ENCODE peak calls at places on chromosomes 5 and 9, in nine cellular contexts. One of them, this sample, is unnamed.
A peak's percentile ranks its signal among the peaks of the same experiment; 100 is the strongest.

GRCh38 chr9:81595887-81596558 is 93.3 kb downstream of the TLE1 start:
- DNase-seq in lower leg skin: no peak
- DNase-seq in choroid plexus epithelial cell: peak; percentile 43
- DNase-seq in cardiac muscle cell: no peak
- DNase-seq in WERI-Rb-1: peak; percentile 44
- DNase-seq in GM23248: no peak
- DNase-seq in upper lobe of right lung: no peak
- DNase-seq in aorta: no peak
- DNase-seq in fibroblast of the aortic adventitia: no peak
- DNase-seq in this sample: no peak

GRCh38 chr5:5575461-5575860 is 153.0 kb downstream of the ICE1 start:
- DNase-seq in lower leg skin: no peak
- DNase-seq in choroid plexus epithelial cell: no peak
- DNase-seq in cardiac muscle cell: no peak
- DNase-seq in WERI-Rb-1: no peak
- DNase-seq in GM23248: no peak
- DNase-seq in upper lobe of right lung: no peak
- DNase-seq in aorta: no peak
- DNase-seq in fibroblast of the aortic adventitia: no peak
- DNase-seq in this sample: no peak

GRCh38 chr9:73050062-73050814 is 97.4 kb upstream of the ALDH1A1 start:
- DNase-seq in lower leg skin: no peak
- DNase-seq in choroid plexus epithelial cell: peak; percentile 56
- DNase-seq in cardiac muscle cell: peak; percentile 45
- DNase-seq in WERI-Rb-1: no peak
- DNase-seq in GM23248: peak; percentile 49
- DNase-seq in upper lobe of right lung: no peak
- DNase-seq in aorta: no peak
- DNase-seq in fibroblast of the aortic adventitia: peak; percentile 50
- DNase-seq in this sample: no peak

GRCh38 chr5:144697847-144698262 is 527.2 kb downstream of the KCTD16 start:
- DNase-seq in lower leg skin: no peak
- DNase-seq in choroid plexus epithelial cell: peak; percentile 69
- DNase-seq in cardiac muscle cell: peak; percentile 14
- DNase-seq in WERI-Rb-1: no peak
- DNase-seq in GM23248: peak; percentile 97
- DNase-seq in upper lobe of right lung: no peak
- DNase-seq in aorta: no peak
- DNase-seq in fibroblast of the aortic adventitia: peak; percentile 96
- DNase-seq in this sample: no peak

GRCh38 chr5:80754900-80755299 is 100.1 kb upstream of the DHFR start:
- DNase-seq in lower leg skin: no peak
- DNase-seq in choroid plexus epithelial cell: peak; percentile 55
- DNase-seq in cardiac muscle cell: no peak
- DNase-seq in WERI-Rb-1: peak; percentile 14
- DNase-seq in GM23248: peak; percentile 24
- DNase-seq in upper lobe of right lung: no peak
- DNase-seq in aorta: no peak
- DNase-seq in fibroblast of the aortic adventitia: no peak
- DNase-seq in this sample: no peak

GRCh38 chr9:20409321-20410092 is 212.8 kb downstream of the MLLT3 start:
- DNase-seq in lower leg skin: no peak
- DNase-seq in choroid plexus epithelial cell: no peak
- DNase-seq in cardiac muscle cell: no peak
- DNase-seq in WERI-Rb-1: no peak
- DNase-seq in GM23248: no peak
- DNase-seq in upper lobe of right lung: no peak
- DNase-seq in aorta: no peak
- DNase-seq in fibroblast of the aortic adventitia: no peak
- DNase-seq in this sample: no peak

GRCh38 chr9:82132024-82132423 is 143.5 kb downstream of the SPATA31D1 start:
- DNase-seq in lower leg skin: no peak
- DNase-seq in choroid plexus epithelial cell: no peak
- DNase-seq in cardiac muscle cell: no peak
- DNase-seq in WERI-Rb-1: no peak
- DNase-seq in GM23248: no peak
- DNase-seq in upper lobe of right lung: no peak
- DNase-seq in aorta: no peak
- DNase-seq in fibroblast of the aortic adventitia: peak; percentile 52
- DNase-seq in this sample: no peak

GRCh38 chr5:58411372-58411771 is 48.5 kb downstream of the PLK2 start:
- DNase-seq in lower leg skin: no peak
- DNase-seq in choroid plexus epithelial cell: no peak
- DNase-seq in cardiac muscle cell: no peak
- DNase-seq in WERI-Rb-1: no peak
- DNase-seq in GM23248: peak; percentile 4
- DNase-seq in upper lobe of right lung: no peak
- DNase-seq in aorta: no peak
- DNase-seq in fibroblast of the aortic adventitia: no peak
- DNase-seq in this sample: no peak

GRCh38 chr9:28264368-28264767 is 691.1 kb upstream of the C9orf72 start:
- DNase-seq in lower leg skin: no peak
- DNase-seq in choroid plexus epithelial cell: peak; percentile 52
- DNase-seq in cardiac muscle cell: peak; percentile 33
- DNase-seq in WERI-Rb-1: no peak
- DNase-seq in GM23248: peak; percentile 66
- DNase-seq in upper lobe of right lung: no peak
- DNase-seq in aorta: no peak
- DNase-seq in fibroblast of the aortic adventitia: peak; percentile 2
- DNase-seq in this sample: no peak

GRCh38 chr9:92136184-92136858 is 21.1 kb upstream of the SPTLC1 start:
- DNase-seq in lower leg skin: no peak
- DNase-seq in choroid plexus epithelial cell: no peak
- DNase-seq in cardiac muscle cell: no peak
- DNase-seq in WERI-Rb-1: no peak
- DNase-seq in GM23248: no peak
- DNase-seq in upper lobe of right lung: no peak
- DNase-seq in aorta: no peak
- DNase-seq in fibroblast of the aortic adventitia: no peak
- DNase-seq in this sample: no peak

GRCh38 chr5:141039061-141039460 is 12.1 kb upstream of the PCDHB1 start:
- DNase-seq in lower leg skin: no peak
- DNase-seq in choroid plexus epithelial cell: no peak
- DNase-seq in cardiac muscle cell: no peak
- DNase-seq in WERI-Rb-1: no peak
- DNase-seq in GM23248: no peak
- DNase-seq in upper lobe of right lung: no peak
- DNase-seq in aorta: no peak
- DNase-seq in fibroblast of the aortic adventitia: no peak
- DNase-seq in this sample: no peak

GRCh38 chr5:157941616-157942015 is 82.7 kb upstream of the CLINT1 start:
- DNase-seq in lower leg skin: no peak
- DNase-seq in choroid plexus epithelial cell: no peak
- DNase-seq in cardiac muscle cell: no peak
- DNase-seq in WERI-Rb-1: no peak
- DNase-seq in GM23248: no peak
- DNase-seq in upper lobe of right lung: no peak
- DNase-seq in aorta: no peak
- DNase-seq in fibroblast of the aortic adventitia: no peak
- DNase-seq in this sample: no peak

GRCh38 chr5:95747041-95747679 is 16.0 kb downstream of the RHOBTB3 start:
- DNase-seq in lower leg skin: no peak
- DNase-seq in choroid plexus epithelial cell: no peak
- DNase-seq in cardiac muscle cell: no peak
- DNase-seq in WERI-Rb-1: no peak
- DNase-seq in GM23248: peak; percentile 30
- DNase-seq in upper lobe of right lung: no peak
- DNase-seq in aorta: no peak
- DNase-seq in fibroblast of the aortic adventitia: no peak
- DNase-seq in this sample: no peak

GRCh38 chr9:16207161-16207560 is 654.3 kb downstream of the CCDC171 start:
- DNase-seq in lower leg skin: no peak
- DNase-seq in choroid plexus epithelial cell: peak; percentile 70
- DNase-seq in cardiac muscle cell: peak; percentile 74
- DNase-seq in WERI-Rb-1: no peak
- DNase-seq in GM23248: peak; percentile 49
- DNase-seq in upper lobe of right lung: no peak
- DNase-seq in aorta: no peak
- DNase-seq in fibroblast of the aortic adventitia: peak; percentile 67
- DNase-seq in this sample: no peak

GRCh38 chr9:116450378-116451139 is 236.5 kb upstream of the TRIM32 start:
- DNase-seq in lower leg skin: no peak
- DNase-seq in choroid plexus epithelial cell: peak; percentile 90
- DNase-seq in cardiac muscle cell: peak; percentile 90
- DNase-seq in WERI-Rb-1: no peak
- DNase-seq in GM23248: peak; percentile 50
- DNase-seq in upper lobe of right lung: peak; percentile 59
- DNase-seq in aorta: no peak
- DNase-seq in fibroblast of the aortic adventitia: peak; percentile 84
- DNase-seq in this sample: no peak

GRCh38 chr9:13755551-13755950 is 476.1 kb upstream of the MPDZ start:
- DNase-seq in lower leg skin: no peak
- DNase-seq in choroid plexus epithelial cell: no peak
- DNase-seq in cardiac muscle cell: no peak
- DNase-seq in WERI-Rb-1: no peak
- DNase-seq in GM23248: peak; percentile 5
- DNase-seq in upper lobe of right lung: no peak
- DNase-seq in aorta: no peak
- DNase-seq in fibroblast of the aortic adventitia: no peak
- DNase-seq in this sample: no peak

GRCh38 chr9:137956688-137957385 is 79.3 kb downstream of the CACNA1B start:
- DNase-seq in lower leg skin: no peak
- DNase-seq in choroid plexus epithelial cell: no peak
- DNase-seq in cardiac muscle cell: no peak
- DNase-seq in WERI-Rb-1: no peak
- DNase-seq in GM23248: no peak
- DNase-seq in upper lobe of right lung: no peak
- DNase-seq in aorta: no peak
- DNase-seq in fibroblast of the aortic adventitia: no peak
- DNase-seq in this sample: no peak

GRCh38 chr5:167285591-167285990 is 1005.9 kb upstream of the WWC1 start:
- DNase-seq in lower leg skin: no peak
- DNase-seq in choroid plexus epithelial cell: no peak
- DNase-seq in cardiac muscle cell: no peak
- DNase-seq in WERI-Rb-1: no peak
- DNase-seq in GM23248: no peak
- DNase-seq in upper lobe of right lung: no peak
- DNase-seq in aorta: no peak
- DNase-seq in fibroblast of the aortic adventitia: no peak
- DNase-seq in this sample: no peak

DNA sequence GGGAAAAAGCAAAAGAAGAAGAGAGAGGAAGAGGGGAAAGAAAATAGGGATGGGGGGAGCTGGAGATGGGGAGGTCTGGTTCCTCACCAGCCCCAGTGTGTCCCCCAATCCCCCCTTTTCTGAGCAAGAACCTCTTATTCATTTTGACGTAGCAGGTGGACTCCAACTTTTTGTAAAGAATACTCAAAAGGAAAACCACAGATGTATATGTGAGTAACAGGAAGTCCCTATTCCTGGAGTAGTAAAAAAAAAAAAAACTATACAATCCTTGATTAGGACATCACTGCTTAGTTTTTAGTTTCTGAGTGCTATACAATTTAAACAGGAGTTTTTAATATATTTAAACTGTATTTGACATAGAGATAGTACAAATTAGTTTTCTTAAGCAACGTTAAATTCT is 3.8 kb upstream of the CFAP95 start:
- DNase-seq in lower leg skin: no peak
- DNase-seq in choroid plexus epithelial cell: no peak
- DNase-seq in cardiac muscle cell: no peak
- DNase-seq in WERI-Rb-1: no peak
- DNase-seq in GM23248: no peak
- DNase-seq in upper lobe of right lung: no peak
- DNase-seq in aorta: no peak
- DNase-seq in fibroblast of the aortic adventitia: no peak
- DNase-seq in this sample: no peak
- H3K4me3 ChIP-seq in lower leg skin: no peak overlapping the region
- H3K4me3 ChIP-seq in choroid plexus epithelial cell: no peak overlapping the region
- H3K4me3 ChIP-seq in cardiac muscle cell: no peak overlapping the region
- H3K4me3 ChIP-seq in WERI-Rb-1: no peak overlapping the region
- H3K4me3 ChIP-seq in GM23248: no peak overlapping the region
- H3K4me3 ChIP-seq in upper lobe of right lung: no peak overlapping the region
- H3K4me3 ChIP-seq in aorta: no peak overlapping the region
- H3K4me3 ChIP-seq in fibroblast of the aortic adventitia: no peak overlapping the region
- H3K4me3 ChIP-seq in this sample: no peak overlapping the region

DNA sequence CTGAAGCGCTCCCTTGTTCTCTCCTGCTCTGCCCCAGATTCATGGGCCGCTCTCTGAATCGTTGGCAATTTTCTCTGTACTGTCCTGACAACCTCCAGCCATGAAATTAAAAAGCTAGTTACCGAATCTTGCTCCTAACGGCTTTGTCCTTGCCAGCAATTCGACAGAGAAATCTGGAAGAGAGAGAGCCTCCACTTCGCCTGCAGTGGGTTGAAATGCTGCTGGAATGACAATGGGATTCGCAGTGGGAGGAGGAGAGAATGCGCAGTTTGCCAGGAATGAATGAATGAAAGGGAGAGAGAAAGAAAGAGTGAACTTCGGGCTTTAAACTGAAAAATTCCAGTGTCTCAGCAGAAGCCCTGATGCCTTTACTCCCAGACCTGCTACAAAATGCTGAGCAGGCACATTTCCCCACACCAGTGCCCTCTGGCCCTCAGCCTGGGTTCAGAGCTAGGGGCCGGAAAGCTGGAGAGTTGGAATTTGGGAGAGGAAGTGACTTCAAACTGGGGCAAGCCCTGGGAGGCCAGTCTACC is 11.5 kb upstream of the BOD1 start:
- DNase-seq in lower leg skin: no peak
- DNase-seq in choroid plexus epithelial cell: no peak
- DNase-seq in cardiac muscle cell: no peak
- DNase-seq in WERI-Rb-1: no peak
- DNase-seq in GM23248: no peak
- DNase-seq in upper lobe of right lung: no peak
- DNase-seq in aorta: no peak
- DNase-seq in fibroblast of the aortic adventitia: no peak
- DNase-seq in this sample: no peak
- H3K4me3 ChIP-seq in lower leg skin: no peak overlapping the region
- H3K4me3 ChIP-seq in choroid plexus epithelial cell: no peak overlapping the region
- H3K4me3 ChIP-seq in cardiac muscle cell: no peak overlapping the region
- H3K4me3 ChIP-seq in WERI-Rb-1: no peak overlapping the region
- H3K4me3 ChIP-seq in GM23248: no peak overlapping the region
- H3K4me3 ChIP-seq in upper lobe of right lung: no peak overlapping the region
- H3K4me3 ChIP-seq in aorta: no peak overlapping the region
- H3K4me3 ChIP-seq in fibroblast of the aortic adventitia: no peak overlapping the region
- H3K4me3 ChIP-seq in this sample: no peak overlapping the region

DNA sequence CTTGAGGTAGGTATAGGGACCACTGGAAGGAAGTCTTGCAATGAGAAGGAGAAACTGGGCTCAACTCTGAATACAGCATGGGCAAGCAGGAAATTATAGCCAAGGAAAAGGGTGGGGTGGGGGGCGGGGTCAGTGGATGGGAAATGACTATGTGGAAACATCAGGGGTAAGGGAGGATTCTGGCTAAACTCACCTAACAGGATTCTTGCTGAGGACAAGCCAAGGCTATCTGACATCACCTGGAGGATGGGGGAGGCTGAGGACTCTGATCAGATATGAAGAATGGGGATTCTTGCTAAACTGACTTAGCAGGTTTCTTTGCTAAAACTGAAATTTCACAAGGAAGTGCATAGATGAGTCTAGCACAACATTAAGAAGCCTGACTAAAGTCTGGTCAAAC is 40.8 kb downstream of the CTSL start:
- DNase-seq in lower leg skin: no peak
- DNase-seq in choroid plexus epithelial cell: no peak
- DNase-seq in cardiac muscle cell: no peak
- DNase-seq in WERI-Rb-1: no peak
- DNase-seq in GM23248: no peak
- DNase-seq in upper lobe of right lung: no peak
- DNase-seq in aorta: no peak
- DNase-seq in fibroblast of the aortic adventitia: no peak
- DNase-seq in this sample: no peak
- H3K4me3 ChIP-seq in lower leg skin: no peak overlapping the region
- H3K4me3 ChIP-seq in choroid plexus epithelial cell: no peak overlapping the region
- H3K4me3 ChIP-seq in cardiac muscle cell: no peak overlapping the region
- H3K4me3 ChIP-seq in WERI-Rb-1: no peak overlapping the region
- H3K4me3 ChIP-seq in GM23248: no peak overlapping the region
- H3K4me3 ChIP-seq in upper lobe of right lung: no peak overlapping the region
- H3K4me3 ChIP-seq in aorta: no peak overlapping the region
- H3K4me3 ChIP-seq in fibroblast of the aortic adventitia: no peak overlapping the region
- H3K4me3 ChIP-seq in this sample: no peak overlapping the region

GRCh38 chr5:89377752-89378455 is 494.9 kb upstream of the MEF2C start:
- DNase-seq in lower leg skin: no peak
- DNase-seq in choroid plexus epithelial cell: peak; percentile 56
- DNase-seq in cardiac muscle cell: peak; percentile 15
- DNase-seq in WERI-Rb-1: no peak
- DNase-seq in GM23248: peak; percentile 18
- DNase-seq in upper lobe of right lung: no peak
- DNase-seq in aorta: no peak
- DNase-seq in fibroblast of the aortic adventitia: peak; percentile 41
- DNase-seq in this sample: no peak
- H3K4me3 ChIP-seq in lower leg skin: no peak overlapping the region
- H3K4me3 ChIP-seq in choroid plexus epithelial cell: no peak overlapping the region
- H3K4me3 ChIP-seq in cardiac muscle cell: no peak overlapping the region
- H3K4me3 ChIP-seq in WERI-Rb-1: no peak overlapping the region
- H3K4me3 ChIP-seq in GM23248: no peak overlapping the region
- H3K4me3 ChIP-seq in upper lobe of right lung: no peak overlapping the region
- H3K4me3 ChIP-seq in aorta: no peak overlapping the region
- H3K4me3 ChIP-seq in fibroblast of the aortic adventitia: no peak overlapping the region
- H3K4me3 ChIP-seq in this sample: no peak overlapping the region